ENCODE peak calls at places on chromosome 20, in five cellular contexts. W is epithelial cell of esophagus, C is H9, L is heart right ventricle, A is HFFc6. J is an unnamed sample.
A peak's percentile ranks its signal among the peaks of the same experiment; 100 is the strongest.

GRCh38 chr20:36833275-36834020 is 42.5 kb upstream of the TLDC2 start:
- DNase-seq in W (no peak), C (no peak), L (peak; percentile 42), A (peak; percentile 39), J (no peak)

GRCh38 chr20:771741-772464 is 3.6 kb upstream of the SLC52A3 start:
- DNase-seq in W (no peak), C (no peak), L (no peak), A (no peak), J (no peak)

GRCh38 chr20:1900321-1900791 is 5.1 kb downstream of the SIRPA start:
- DNase-seq in W (peak; percentile 76), C (peak; percentile 90), L (peak; percentile 23), A (peak; percentile 73), J (peak; percentile 52)

GRCh38 chr20:5919634-5920544 is 30.4 kb downstream of the TRMT6 start:
- DNase-seq in W (peak; percentile 74), C (no peak), L (no peak), A (no peak), J (no peak)

GRCh38 chr20:15799871-15800270 is 773.4 kb downstream of the KIF16B start:
- DNase-seq in W (peak; percentile 66), C (no peak), L (no peak), A (no peak), J (no peak)

GRCh38 chr20:46568570-46569129 is 18.2 kb upstream of the OCSTAMP start:
- DNase-seq in W (peak; percentile 51), C (no peak), L (peak; percentile 92), A (peak; percentile 47), J (no peak)

GRCh38 chr20:54132612-54133433 is 41.0 kb downstream of the CYP24A1 start:
- DNase-seq in W (peak; percentile 99), C (peak; percentile 40), L (no peak), A (peak; percentile 98), J (no peak)

GRCh38 chr20:14775778-14776177 is 438.4 kb upstream of the FLRT3 start:
- DNase-seq in W (peak; percentile 99), C (no peak), L (no peak), A (no peak), J (no peak)

GRCh38 chr20:4966826-4967751 is 34.2 kb downstream of the SLC23A2 start:
- DNase-seq in W (peak; percentile 42), C (no peak), L (no peak), A (no peak), J (no peak)

GRCh38 chr20:47332381-47333206 is 23.9 kb downstream of the ZMYND8 start:
- DNase-seq in W (no peak), C (no peak), L (no peak), A (no peak), J (no peak)

GRCh38 chr20:555933-556332 is 12.3 kb upstream of the CSNK2A1 start:
- DNase-seq in W (no peak), C (no peak), L (no peak), A (no peak), J (no peak)

GRCh38 chr20:6714202-6714800 is 53.2 kb upstream of the BMP2 start:
- DNase-seq in W (peak; percentile 58), C (no peak), L (no peak), A (no peak), J (no peak)

GRCh38 chr20:62296724-62297448 is 5.9 kb upstream of the ADRM1 start:
- DNase-seq in W (no peak), C (no peak), L (no peak), A (no peak), J (no peak)

GRCh38 chr20:43761396-43762340 is 34.9 kb upstream of the GTSF1L start:
- DNase-seq in W (peak; percentile 38), C (no peak), L (no peak), A (no peak), J (no peak)

GRCh38 chr20:12358006-12358654 is 440.4 kb downstream of the BTBD3 start:
- DNase-seq in W (peak; percentile 57), C (peak; percentile 60), L (no peak), A (no peak), J (no peak)

GRCh38 chr20:25254571-25254970 is 6.7 kb downstream of the PYGB start:
- DNase-seq in W (no peak), C (no peak), L (no peak), A (no peak), J (no peak)

GRCh38 chr20:43748274-43748673 is 21.5 kb upstream of the GTSF1L start:
- DNase-seq in W (peak; percentile 24), C (no peak), L (no peak), A (no peak), J (no peak)

GRCh38 chr20:31593221-31594001 is 11.7 kb upstream of the ID1 start:
- DNase-seq in W (peak; percentile 100), C (peak; percentile 48), L (no peak), A (peak; percentile 92), J (no peak)

GRCh38 chr20:24497851-24498250 is 28.4 kb downstream of the SYNDIG1 start:
- DNase-seq in W (peak; percentile 77), C (peak; percentile 2), L (no peak), A (no peak), J (no peak)

GRCh38 chr20:4234128-4234527 is 218.8 kb upstream of the RNF24 start:
- DNase-seq in W (peak; percentile 79), C (no peak), L (no peak), A (peak; percentile 58), J (no peak)

GRCh38 chr20:64163776-64164122 is 503 bp upstream of the MYT1 start:
- DNase-seq in W (no peak), C (no peak), L (no peak), A (no peak), J (no peak)

GRCh38 chr20:53736757-53737403 is 143.2 kb upstream of the ZNF217 start:
- DNase-seq in W (peak; percentile 41), C (no peak), L (no peak), A (peak; percentile 18), J (no peak)

GRCh38 chr20:25082498-25082873 is 545 bp upstream of the VSX1 start:
- DNase-seq in W (no peak), C (peak; percentile 31), L (no peak), A (no peak), J (no peak)

GRCh38 chr20:38538789-38539188 is 42.2 kb upstream of the ADIG start:
- DNase-seq in W (no peak), C (no peak), L (no peak), A (no peak), J (no peak)

GRCh38 chr20:37133952-37134351 is 38.2 kb upstream of the RBL1 start:
- DNase-seq in W (no peak), C (no peak), L (no peak), A (no peak), J (no peak)

GRCh38 chr20:24948939-24949679 is at the start of gene CST7:
- DNase-seq in W (no peak), C (peak; percentile 18), L (peak; percentile 39), A (no peak), J (no peak)

GRCh38 chr20:58712116-58712822 is 19.7 kb downstream of the NPEPL1 start:
- DNase-seq in W (no peak), C (peak; percentile 23), L (no peak), A (no peak), J (no peak)

GRCh38 chr20:19764207-19764606 is 6.1 kb downstream of the RIN2 start:
- DNase-seq in W (no peak), C (no peak), L (no peak), A (no peak), J (no peak)

GRCh38 chr20:35568645-35569044 is 26.8 kb downstream of the ERGIC3 start:
- DNase-seq in W (peak; percentile 47), C (peak; percentile 69), L (no peak), A (no peak), J (no peak)

GRCh38 chr20:1997483-1998192 is 3.8 kb upstream of the PDYN start:
- DNase-seq in W (no peak), C (no peak), L (no peak), A (no peak), J (no peak)

GRCh38 chr20:19692685-19693119 is 65.4 kb upstream of the RIN2 start:
- DNase-seq in W (peak; percentile 59), C (peak; percentile 58), L (peak; percentile 61), A (no peak), J (peak; percentile 82)

GRCh38 chr20:3696200-3696599 is 14.4 kb upstream of the ADAM33 start:
- DNase-seq in W (no peak), C (no peak), L (no peak), A (peak; percentile 28), J (no peak)

GRCh38 chr20:50654899-50655298 is 36.4 kb downstream of the RIPOR3 start:
- DNase-seq in W (no peak), C (no peak), L (no peak), A (no peak), J (no peak)

GRCh38 chr20:50659975-50660670 is 31.2 kb downstream of the RIPOR3 start:
- DNase-seq in W (no peak), C (no peak), L (no peak), A (no peak), J (no peak)

GRCh38 chr20:50655325-50655880 is 35.9 kb downstream of the RIPOR3 start:
- DNase-seq in W (no peak), C (no peak), L (peak; percentile 74), A (peak; percentile 53), J (no peak)

GRCh38 chr20:50663095-50663821 is 28.1 kb downstream of the RIPOR3 start:
- DNase-seq in W (peak; percentile 84), C (peak; percentile 48), L (no peak), A (no peak), J (no peak)

GRCh38 chr20:50658804-50659380 is 32.5 kb downstream of the RIPOR3 start:
- DNase-seq in W (peak; percentile 29), C (no peak), L (no peak), A (no peak), J (no peak)
- TF ChIP-seq CTCF in W (no peak), C (no peak), L (no peak), A (no peak), J (no peak)

GRCh38 chr20:18005990-18006364 is 37.2 kb downstream of the MGME1 start:
- DNase-seq in W (no peak), C (no peak), L (no peak), A (no peak), J (no peak)
- TF ChIP-seq CTCF in W (no peak), C (no peak), L (no peak), A (no peak), J (no peak)

GRCh38 chr20:50850721-50851286 is 55.9 kb downstream of the BCAS4 start:
- DNase-seq in W (peak; percentile 10), C (peak; percentile 77), L (no peak), A (no peak), J (no peak)
- TF ChIP-seq CTCF in W (no peak), C (no peak), L (no peak), A (no peak), J (no peak)

GRCh38 chr20:17889226-17889625 is 79.4 kb downstream of the SNX5 start:
- DNase-seq in W (no peak), C (no peak), L (no peak), A (peak; percentile 50), J (no peak)
- TF ChIP-seq CTCF in W (peak; percentile 6), C (peak; percentile 12), L (no peak), A (peak; percentile 62), J (no peak)

GRCh38 chr20:9467995-9468394 is 46.4 kb upstream of the LAMP5 start:
- DNase-seq in W (no peak), C (peak; percentile 34), L (no peak), A (no peak), J (peak; percentile 19)
- TF ChIP-seq CTCF in W (peak; percentile 43), C (peak; percentile 87), L (no peak), A (peak; percentile 81), J (peak; percentile 82)

GRCh38 chr20:56967916-56968315 is 298.5 kb downstream of the BMP7 start:
- DNase-seq in W (no peak), C (peak; percentile 61), L (no peak), A (no peak), J (no peak)

GRCh38 chr20:56964886-56965285 is 301.6 kb downstream of the BMP7 start:
- DNase-seq in W (no peak), C (no peak), L (no peak), A (no peak), J (no peak)

GRCh38 chr20:56968386-56969048 is 297.9 kb downstream of the BMP7 start:
- DNase-seq in W (no peak), C (no peak), L (no peak), A (no peak), J (no peak)
- TF ChIP-seq CTCF in W (no peak), C (no peak), L (no peak), A (no peak), J (no peak)